ENCODE peak calls at places on chromosome 13, in six cellular contexts. T, J, R, F, U and Y are unnamed samples.
A peak's percentile ranks its signal among the peaks of the same experiment; 100 is the strongest.

GRCh38 chr13:45055198-45055901 is 65.0 kb upstream of the GTF2F2 start:
- DNase-seq in T (no peak), J (no peak), R (no peak), F (no peak), U (no peak), Y (no peak)

GRCh38 chr13:38520041-38520440 is 166.8 kb upstream of the FREM2 start:
- DNase-seq in T (no peak), J (no peak), R (no peak), F (no peak), U (no peak), Y (no peak)

GRCh38 chr13:106173346-106173745 is 362.1 kb downstream of the EFNB2 start:
- DNase-seq in T (no peak), J (no peak), R (no peak), F (no peak), U (no peak), Y (no peak)

GRCh38 chr13:25657062-25657588 is 285.4 kb downstream of the ATP8A2 start:
- DNase-seq in T (no peak), J (no peak), R (no peak), F (no peak), U (no peak), Y (no peak)

GRCh38 chr13:108508263-108508662 is 121.1 kb upstream of the MYO16 start:
- DNase-seq in T (no peak), J (no peak), R (no peak), F (no peak), U (peak; percentile 16), Y (peak; percentile 31)

GRCh38 chr13:46571189-46571901 is 18.4 kb downstream of the LRCH1 start:
- DNase-seq in T (no peak), J (no peak), R (no peak), F (no peak), U (no peak), Y (no peak)

GRCh38 chr13:49395416-49396277 is 48.2 kb downstream of the CAB39L start:
- DNase-seq in T (no peak), J (no peak), R (no peak), F (no peak), U (no peak), Y (no peak)

GRCh38 chr13:64912141-64912540 is 2318.0 kb downstream of the PCDH9 start:
- DNase-seq in T (no peak), J (no peak), R (no peak), F (no peak), U (no peak), Y (no peak)

GRCh38 chr13:43377149-43377548 is 353.8 kb downstream of the DNAJC15 start:
- DNase-seq in T (no peak), J (no peak), R (no peak), F (no peak), U (no peak), Y (no peak)